ENCODE peak calls at places on chromosome 11, in five cellular contexts. One of them, this sample, is unnamed.

GRCh38 chr11:65655570-65656332 is 7.0 kb downstream of the RELA start:
- DNase-seq in HT-29: no peak
- DNase-seq in CD4-positive, alpha-beta memory T cell: no peak
- DNase-seq in ureter: no peak
- DNase-seq in nucleus accumbens: no peak
- DNase-seq in this sample: no peak

GRCh38 chr11:68893282-68893681 is 10.3 kb downstream of the MRPL21 start:
- DNase-seq in nucleus accumbens: no peak
- DNase-seq in CD4-positive, alpha-beta memory T cell: no peak
- DNase-seq in ureter: no peak
- DNase-seq in HT-29: no peak
- DNase-seq in this sample: no peak

GRCh38 chr11:133966924-133967598 is 10.3 kb upstream of the IGSF9B start:
- DNase-seq in nucleus accumbens: no peak
- DNase-seq in CD4-positive, alpha-beta memory T cell: peak; percentile 64
- DNase-seq in ureter: no peak
- DNase-seq in HT-29: no peak
- DNase-seq in this sample: peak; percentile 18

GRCh38 chr11:44575288-44575672 is 9.8 kb downstream of the CD82 start:
- DNase-seq in HT-29: no peak
- DNase-seq in nucleus accumbens: no peak
- DNase-seq in CD4-positive, alpha-beta memory T cell: no peak
- DNase-seq in ureter: no peak
- DNase-seq in this sample: no peak

GRCh38 chr11:120169981-120170698 is 32.2 kb upstream of the TRIM29 start:
- DNase-seq in ureter: no peak
- DNase-seq in CD4-positive, alpha-beta memory T cell: no peak
- DNase-seq in nucleus accumbens: no peak
- DNase-seq in HT-29: no peak
- DNase-seq in this sample: no peak

GRCh38 chr11:68202165-68202564 is 10.9 kb downstream of the KMT5B start:
- DNase-seq in CD4-positive, alpha-beta memory T cell: no peak
- DNase-seq in ureter: peak; percentile 23
- DNase-seq in HT-29: no peak
- DNase-seq in nucleus accumbens: no peak
- DNase-seq in this sample: no peak

GRCh38 chr11:1206391-1207271 is 16.2 kb upstream of the MUC5B start:
- DNase-seq in nucleus accumbens: no peak
- DNase-seq in CD4-positive, alpha-beta memory T cell: no peak
- DNase-seq in HT-29: no peak
- DNase-seq in ureter: no peak
- DNase-seq in this sample: peak; percentile 2

GRCh38 chr11:98365185-98365584 is 655.6 kb upstream of the CNTN5 start:
- DNase-seq in HT-29: peak; percentile 9
- DNase-seq in CD4-positive, alpha-beta memory T cell: no peak
- DNase-seq in ureter: no peak
- DNase-seq in nucleus accumbens: no peak
- DNase-seq in this sample: no peak